ENCODE peak calls at places on chromosome 10, in six cellular contexts. Y, L, D, O, I and W are unnamed samples.

GRCh38 chr10:102775201-102775972 is 31.6 kb downstream of the WBP1L start:
- DNase-seq in O (peak; percentile 97), D (no peak), Y (no peak), I (peak; percentile 15), L (no peak), W (peak; percentile 53)

GRCh38 chr10:121080324-121080807 is 229.2 kb downstream of the WDR11 start:
- DNase-seq in L (no peak), I (no peak), O (no peak), Y (no peak), D (no peak), W (peak; percentile 30)

GRCh38 chr10:22363305-22363704 is 18.0 kb downstream of the SPAG6 start:
- DNase-seq in L (no peak), Y (no peak), I (no peak), D (no peak), O (no peak), W (no peak)

GRCh38 chr10:128047991-128048826 is 78.0 kb downstream of the MKI67 start:
- DNase-seq in I (peak; percentile 53), L (no peak), Y (no peak), O (no peak), D (no peak), W (no peak)

GRCh38 chr10:71657604-71658348 is 61.8 kb downstream of the C10orf105 start:
- DNase-seq in O (no peak), D (no peak), I (no peak), L (no peak), Y (no peak), W (no peak)

GRCh38 chr10:10359263-10359662 is 658.4 kb upstream of the CELF2 start:
- DNase-seq in I (no peak), L (no peak), O (no peak), D (no peak), Y (no peak), W (no peak)

GRCh38 chr10:111990734-111991133 is 192.8 kb downstream of the GPAM start:
- DNase-seq in O (no peak), D (no peak), I (no peak), Y (no peak), L (no peak), W (no peak)

GRCh38 chr10:72981882-72982529 is 27.4 kb upstream of the PLA2G12B start:
- DNase-seq in I (no peak), O (peak; percentile 47), D (peak; percentile 59), Y (no peak), L (no peak), W (no peak)

GRCh38 chr10:92108120-92108519 is 182.8 kb downstream of the CPEB3 start:
- DNase-seq in L (no peak), D (no peak), I (no peak), Y (no peak), O (no peak), W (no peak)
- TF ChIP-seq CTCF in L (no peak), D (no peak), I (no peak), Y (no peak), O (no peak), W (no peak)

DNA sequence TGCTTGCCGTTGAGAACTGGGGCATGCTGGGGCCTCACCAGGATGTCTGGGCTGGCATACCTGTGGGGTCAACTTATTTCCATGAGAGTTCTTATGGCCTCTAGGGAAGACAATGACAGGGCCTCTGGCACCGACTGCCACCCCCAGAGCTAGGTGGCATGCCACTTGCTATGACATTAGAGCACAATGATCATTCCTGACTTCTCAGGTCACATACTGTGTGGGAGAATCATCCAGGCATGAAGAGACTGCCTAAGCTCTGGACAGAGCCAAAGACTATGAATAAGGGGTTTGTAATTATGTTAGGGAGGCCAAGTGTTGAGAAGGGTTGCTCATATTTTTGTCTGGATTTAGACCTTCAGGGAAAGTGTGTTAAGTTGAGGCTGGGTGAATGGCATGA is 97.5 kb downstream of the PTPN20 start:
- DNase-seq in Y (no peak), O (no peak), D (no peak), L (no peak), I (no peak), W (no peak)
- TF ChIP-seq CTCF in Y (no peak), O (no peak), D (no peak), L (no peak), I (no peak), W (no peak)

GRCh38 chr10:122113161-122113944 is 124.4 kb downstream of the TACC2 start:
- DNase-seq in O (peak; percentile 72), L (peak; percentile 76), D (peak; percentile 13), Y (peak; percentile 77), I (peak; percentile 68), W (peak; percentile 74)
- TF ChIP-seq CTCF in O (peak; percentile 43), L (peak; percentile 39), D (no peak), Y (peak; percentile 72), I (peak; percentile 47), W (peak; percentile 47)

GRCh38 chr10:104197364-104197763 is 34.8 kb downstream of the CFAP43 start:
- DNase-seq in O (no peak), Y (no peak), L (no peak), D (no peak), I (no peak), W (no peak)
- TF ChIP-seq CTCF in O (no peak), Y (no peak), L (no peak), D (no peak), I (no peak), W (no peak)

GRCh38 chr10:65791979-65792378 is 1133.9 kb upstream of the LRRTM3 start:
- DNase-seq in I (no peak), Y (no peak), O (no peak), D (no peak), L (no peak), W (no peak)

GRCh38 chr10:65786279-65786678 is 1139.6 kb upstream of the LRRTM3 start:
- DNase-seq in L (no peak), I (no peak), O (no peak), Y (no peak), D (no peak), W (no peak)

GRCh38 chr10:65787571-65787970 is 1138.3 kb upstream of the LRRTM3 start:
- DNase-seq in O (no peak), L (no peak), I (no peak), Y (no peak), D (no peak), W (no peak)
- TF ChIP-seq CTCF in O (no peak), L (no peak), I (no peak), Y (no peak), D (no peak), W (no peak)

GRCh38 chr10:67788028-67788886 is 49.7 kb downstream of the DNAJC12 start:
- DNase-seq in O (peak; percentile 76), I (no peak), L (peak; percentile 77), D (peak; percentile 84), Y (no peak), W (peak; percentile 66)
- TF ChIP-seq CTCF in O (peak; percentile 59), I (peak; percentile 43), L (peak; percentile 76), D (peak; percentile 95), Y (peak; percentile 69), W (no peak)

DNA sequence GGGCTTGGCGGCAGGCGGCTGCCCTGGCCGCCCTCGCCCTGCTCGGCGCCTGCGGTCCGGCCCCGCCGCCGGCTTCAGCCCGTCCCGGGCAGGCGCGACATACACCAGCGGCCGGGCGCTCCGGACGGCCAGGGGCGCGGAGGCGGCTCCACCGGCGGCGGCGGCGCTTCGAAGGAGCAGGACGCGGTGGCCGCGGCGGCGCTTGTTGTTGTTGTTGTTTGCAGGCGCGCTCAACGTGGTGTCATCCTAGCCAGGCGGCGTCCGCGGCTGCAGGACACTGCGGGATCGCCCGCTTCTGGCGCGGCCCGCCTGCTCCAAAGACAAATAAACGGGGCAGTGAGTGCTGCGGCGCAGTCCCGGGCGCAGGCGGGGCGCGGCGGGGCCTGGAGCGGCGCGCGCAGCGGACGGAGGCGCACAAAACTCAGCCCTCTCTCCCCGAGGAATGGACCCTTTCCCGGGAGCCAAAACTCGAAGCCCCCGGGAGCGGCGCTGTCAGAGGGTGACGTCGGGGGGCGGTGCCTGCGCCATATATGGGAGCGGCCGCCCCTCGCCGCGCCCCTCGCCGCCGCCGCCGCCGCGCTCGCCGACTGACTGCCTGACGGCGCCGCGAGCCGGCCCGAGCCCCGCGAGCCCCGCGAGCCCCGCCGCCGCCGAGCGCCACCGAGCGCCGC is at the start of gene EBF3:
- DNase-seq in L (peak; percentile 85), I (peak; percentile 50), O (peak; percentile 78), Y (peak; percentile 2), D (peak; percentile 22), W (peak; percentile 91)
- TF ChIP-seq CTCF in L (no peak), I (no peak), O (no peak), Y (no peak), D (no peak), W (no peak)

GRCh38 chr10:62171791-62172190 is 96.9 kb downstream of the RTKN2 start:
- DNase-seq in Y (no peak), I (no peak), D (no peak), O (no peak), L (no peak), W (no peak)
- TF ChIP-seq CTCF in Y (no peak), I (no peak), D (no peak), O (no peak), L (no peak), W (no peak)

DNA sequence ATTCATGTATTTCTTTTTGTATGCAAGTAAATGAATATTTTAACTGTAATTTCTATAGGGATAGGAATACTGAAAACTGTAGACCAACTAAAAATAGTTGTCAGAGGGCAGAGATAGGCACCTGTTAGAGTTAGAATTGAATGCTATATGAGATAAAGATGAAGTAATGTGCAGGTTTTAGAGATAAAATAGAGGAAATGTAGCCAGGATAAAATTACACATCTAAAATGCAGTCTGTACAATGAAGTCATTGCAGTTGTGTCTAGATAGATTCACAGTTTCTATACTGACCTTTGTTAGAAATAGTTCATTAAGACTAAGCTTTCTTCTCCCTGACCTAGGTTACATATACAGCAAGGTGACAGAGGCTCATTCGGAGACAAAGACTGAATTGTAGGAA is 46.2 kb downstream of the SMNDC1 start:
- DNase-seq in O (no peak), D (peak; percentile 7), I (no peak), Y (no peak), L (no peak), W (no peak)
- TF ChIP-seq CTCF in O (no peak), D (no peak), I (no peak), Y (no peak), L (no peak), W (no peak)

GRCh38 chr10:124217906-124218769 is 124.7 kb upstream of the CHST15 start:
- DNase-seq in O (no peak), Y (no peak), I (no peak), D (no peak), L (no peak), W (no peak)
- TF ChIP-seq CTCF in O (no peak), Y (no peak), I (no peak), D (no peak), L (no peak), W (no peak)